ENCODE peak calls at places on chromosomes 4 and X, in seven cellular contexts. I, J, F, K, B, N and Z are unnamed samples.

GRCh38 chrX:154827194-154827593 is 7.3 kb downstream of the SMIM9 start:
- DNase-seq in I (no peak), J (no peak), F (no peak), K (no peak), B (no peak), N (no peak), Z (no peak)

GRCh38 chr4:20272411-20272872 is 20.7 kb downstream of the SLIT2 start:
- DNase-seq in I (no peak), J (no peak), F (no peak), K (no peak), B (peak), N (no peak), Z (no peak)

GRCh38 chr4:138092060-138092459 is 150.1 kb downstream of the SLC7A11 start:
- DNase-seq in I (no peak), J (peak), F (no peak), K (no peak), B (no peak), N (no peak), Z (no peak)

GRCh38 chr4:149911995-149912394 is 96.4 kb upstream of the IQCM start:
- DNase-seq in I (no peak), J (no peak), F (no peak), K (no peak), B (no peak), N (no peak), Z (no peak)

GRCh38 chrX:27186671-27187070 is 276.5 kb downstream of the PPP4R3C start:
- DNase-seq in I (peak), J (peak), F (no peak), K (peak), B (peak), N (no peak), Z (no peak)

GRCh38 chr4:73450398-73451004 is 14.5 kb downstream of the AFP start:
- DNase-seq in I (no peak), J (peak), F (no peak), K (peak), B (peak), N (peak), Z (no peak)

GRCh38 chrX:20988804-20989203 is 385.4 kb upstream of the CNKSR2 start:
- DNase-seq in I (no peak), J (no peak), F (no peak), K (no peak), B (no peak), N (no peak), Z (no peak)

GRCh38 chrX:7943600-7944245 is 16.5 kb upstream of the PNPLA4 start:
- DNase-seq in I (no peak), J (no peak), F (no peak), K (no peak), B (no peak), N (no peak), Z (no peak)

GRCh38 chr4:38686682-38687081 is 22.7 kb downstream of the KLF3 start:
- DNase-seq in I (no peak), J (no peak), F (no peak), K (no peak), B (no peak), N (no peak), Z (no peak)

GRCh38 chr4:8092282-8092681 is 66.3 kb downstream of the ABLIM2 start:
- DNase-seq in I (no peak), J (no peak), F (no peak), K (no peak), B (no peak), N (no peak), Z (no peak)

GRCh38 chr4:689498-690122 is 659 bp upstream of the SLC49A3 start:
- DNase-seq in I (no peak), J (no peak), F (no peak), K (no peak), B (no peak), N (no peak), Z (no peak)

GRCh38 chrX:44305921-44306320 is 37.6 kb downstream of the EFHC2 start:
- DNase-seq in I (no peak), J (no peak), F (no peak), K (no peak), B (no peak), N (no peak), Z (no peak)

GRCh38 chr4:182556576-182556975 is 313.4 kb downstream of the TENM3 start:
- DNase-seq in I (no peak), J (peak), F (no peak), K (no peak), B (peak), N (no peak), Z (no peak)

GRCh38 chrX:106707771-106708454 is 18.6 kb upstream of the RNF128 start:
- DNase-seq in I (no peak), J (no peak), F (peak), K (no peak), B (peak), N (no peak), Z (no peak)

GRCh38 chr4:73620115-73620792 is at the start of gene RASSF6:
- DNase-seq in I (no peak), J (peak), F (no peak), K (peak), B (no peak), N (no peak), Z (no peak)

GRCh38 chr4:15855804-15856475 is 77.8 kb downstream of the CD38 start:
- DNase-seq in I (no peak), J (no peak), F (peak), K (no peak), B (no peak), N (peak), Z (peak)

GRCh38 chr4:4990857-4991540 is 28.3 kb downstream of the CYTL1 start:
- DNase-seq in I (no peak), J (no peak), F (peak), K (no peak), B (peak), N (peak), Z (peak)

GRCh38 chr4:153668647-153669046 is 15.4 kb upstream of the TLR2 start:
- DNase-seq in I (no peak), J (no peak), F (no peak), K (no peak), B (no peak), N (no peak), Z (no peak)

GRCh38 chrX:19513383-19513782 is 1.9 kb downstream of the MAP3K15 start:
- DNase-seq in I (no peak), J (peak), F (no peak), K (peak), B (peak), N (no peak), Z (no peak)

GRCh38 chr4:152970102-152970820 is 34.1 kb downstream of the FHDC1 start:
- DNase-seq in I (no peak), J (no peak), F (no peak), K (no peak), B (peak), N (no peak), Z (no peak)

GRCh38 chr4:80071643-80072606 is 1.1 kb downstream of the ANTXR2 start:
- DNase-seq in I (peak), J (peak), F (peak), K (peak), B (peak), N (peak), Z (peak)

GRCh38 chr4:80072607-80073361 is at the start of gene ANTXR2:
- DNase-seq in I (peak), J (peak), F (peak), K (peak), B (peak), N (peak), Z (peak)

GRCh38 chr4:80074651-80075050 is 1.6 kb upstream of the ANTXR2 start:
- DNase-seq in I (no peak), J (no peak), F (no peak), K (no peak), B (no peak), N (no peak), Z (no peak)

GRCh38 chr4:80074059-80074458 is 1.0 kb upstream of the ANTXR2 start:
- DNase-seq in I (no peak), J (no peak), F (no peak), K (no peak), B (no peak), N (no peak), Z (no peak)

GRCh38 chr4:80073362-80074008 is 456 bp upstream of the ANTXR2 start:
- DNase-seq in I (peak), J (no peak), F (no peak), K (no peak), B (no peak), N (no peak), Z (no peak)
- H3K4me3 ChIP-seq in I (peak), J (peak), F (peak), K (peak), B (peak), N (peak), Z (peak)

GRCh38 chrX:119677654-119677981 is 15.3 kb downstream of the SEPTIN6 start:
- DNase-seq in I (no peak), J (no peak), F (no peak), K (no peak), B (no peak), N (no peak), Z (no peak)
- H3K27ac ChIP-seq in I (peak), J (no peak), F (no peak), K (no peak), B (no peak), N (no peak), Z (peak)

DNA sequence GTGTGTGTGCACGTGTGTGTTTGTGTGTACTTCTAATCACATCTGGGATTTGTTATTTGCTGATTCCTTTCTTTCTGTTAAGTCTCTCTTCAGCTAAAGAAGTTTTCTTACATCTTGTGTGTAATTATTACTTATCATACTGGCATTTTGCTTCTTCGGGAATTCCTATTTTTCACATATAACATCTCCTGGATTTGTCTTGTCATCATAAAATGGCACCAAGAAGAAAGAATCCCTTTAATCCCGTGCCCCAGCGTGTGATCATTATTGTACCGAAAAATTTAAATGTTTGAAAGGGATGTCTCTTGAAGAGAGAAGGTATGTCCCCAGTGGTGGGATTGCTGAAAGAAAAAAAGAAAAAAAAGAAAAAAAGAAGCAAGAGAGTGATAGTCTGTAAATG is 72.3 kb downstream of the ZFX start:
- DNase-seq in I (no peak), J (no peak), F (no peak), K (no peak), B (no peak), N (no peak), Z (no peak)
- H3K4me3 ChIP-seq in I (no peak), J (no peak), F (no peak), K (no peak), B (no peak), N (no peak), Z (no peak)

GRCh38 chr4:84683486-84683885 is 100.6 kb downstream of the CDS1 start:
- DNase-seq in I (no peak), J (no peak), F (peak), K (no peak), B (no peak), N (no peak), Z (no peak)

GRCh38 chr4:84678976-84679744 is 96.2 kb downstream of the CDS1 start:
- DNase-seq in I (no peak), J (no peak), F (no peak), K (no peak), B (no peak), N (no peak), Z (peak)

GRCh38 chr4:84683065-84683464 is 100.1 kb downstream of the CDS1 start:
- DNase-seq in I (no peak), J (no peak), F (no peak), K (no peak), B (no peak), N (no peak), Z (no peak)

GRCh38 chr4:84680956-84681355 is 98.0 kb downstream of the CDS1 start:
- DNase-seq in I (no peak), J (no peak), F (no peak), K (no peak), B (no peak), N (no peak), Z (no peak)

GRCh38 chr4:84681488-84682274 is 98.8 kb downstream of the CDS1 start:
- DNase-seq in I (peak), J (no peak), F (no peak), K (peak), B (peak), N (no peak), Z (no peak)
- H3K27ac ChIP-seq in I (no peak), J (no peak), F (no peak), K (no peak), B (no peak), N (peak), Z (no peak)

GRCh38 chrX:48468693-48469691 is 1.1 kb downstream of the SLC38A5 start:
- DNase-seq in I (peak), J (peak), F (no peak), K (peak), B (no peak), N (no peak), Z (no peak)
- H3K4me3 ChIP-seq in I (peak), J (peak), F (no peak), K (peak), B (no peak), N (no peak), Z (peak)

GRCh38 chrX:79153348-79153747 is 8.9 kb downstream of the GPR174 start:
- DNase-seq in I (no peak), J (no peak), F (no peak), K (no peak), B (no peak), N (no peak), Z (no peak)
- H3K27ac ChIP-seq in I (peak), J (no peak), F (no peak), K (no peak), B (no peak), N (no peak), Z (no peak)

GRCh38 chr4:174520655-174521054 is 1.6 kb downstream of the HPGD start:
- DNase-seq in I (no peak), J (no peak), F (no peak), K (no peak), B (no peak), N (no peak), Z (no peak)
- H3K4me3 ChIP-seq in I (no peak), J (no peak), F (no peak), K (no peak), B (no peak), N (no peak), Z (no peak)

DNA sequence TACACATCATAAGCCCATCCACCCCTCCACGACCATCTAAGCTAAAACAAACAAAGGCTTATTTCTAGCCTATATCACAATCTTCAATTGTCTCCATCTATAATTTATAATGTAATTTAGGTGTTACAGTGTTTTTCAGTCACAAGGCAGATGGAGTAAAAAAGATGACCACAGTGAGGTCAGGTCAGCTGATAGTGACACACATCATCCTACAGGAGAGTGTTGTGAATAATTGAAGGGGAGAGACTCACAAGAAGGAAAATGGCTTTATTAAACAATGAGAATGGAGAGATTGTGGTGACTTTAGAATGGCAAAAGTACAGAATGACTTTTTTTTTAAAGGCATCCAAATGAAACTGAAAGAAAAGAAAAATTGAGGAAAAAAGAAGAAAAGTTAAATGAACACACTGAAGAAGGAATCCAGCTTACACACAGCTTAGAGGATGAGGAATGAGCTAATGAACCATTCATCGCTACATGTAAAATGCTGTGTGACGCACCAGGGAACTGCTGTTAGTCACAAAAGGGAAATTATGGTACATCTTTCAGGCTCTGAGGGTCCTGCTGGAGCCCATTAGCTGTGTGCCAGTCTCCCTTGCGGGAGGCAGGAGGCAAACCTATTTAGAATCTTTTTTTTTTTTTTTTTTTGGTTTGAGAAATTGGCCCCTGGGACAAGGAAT is 56.6 kb downstream of the SPRY1 start:
- DNase-seq in I (no peak), J (no peak), F (no peak), K (peak), B (peak), N (no peak), Z (no peak)
- H3K27ac ChIP-seq in I (no peak), J (no peak), F (no peak), K (peak), B (no peak), N (no peak), Z (no peak)

GRCh38 chr4:52638717-52639116 is 20.4 kb downstream of the USP46 start:
- DNase-seq in I (no peak), J (no peak), F (no peak), K (no peak), B (no peak), N (no peak), Z (no peak)
- H3K4me3 ChIP-seq in I (no peak), J (no peak), F (no peak), K (no peak), B (no peak), N (no peak), Z (no peak)